ENCODE peak calls at places on chromosomes 11 and 22, in seven cellular contexts. T, O, N, M, U, I and J are unnamed samples.

GRCh38 chr11:109109916-109110315 is 312.1 kb upstream of the C11orf87 start:
- DNase-seq in T (no peak), O (no peak), N (no peak), M (no peak), I (no peak), U (no peak), J (no peak)

GRCh38 chr11:41379084-41379483 is 80.4 kb downstream of the LRRC4C start:
- DNase-seq in M (no peak), O (no peak), U (no peak), I (no peak), N (no peak), T (no peak), J (no peak)

GRCh38 chr11:128448981-128449713 is 138.2 kb downstream of the ETS1 start:
- DNase-seq in N (no peak), O (no peak), U (no peak), M (no peak), T (no peak), I (no peak), J (no peak)

GRCh38 chr11:111370902-111371578 is 8.0 kb downstream of the POU2AF1 start:
- DNase-seq in O (no peak), M (no peak), T (no peak), N (no peak), I (no peak), U (no peak), J (no peak)

GRCh38 chr22:21100149-21101032 is 54.6 kb downstream of the LRRC74B start:
- DNase-seq in N (no peak), O (no peak), M (no peak), U (no peak), T (no peak), I (peak; percentile 8), J (no peak)

GRCh38 chr11:94546886-94547285 is 3.2 kb downstream of the FUT4 start:
- DNase-seq in I (no peak), T (no peak), U (no peak), M (no peak), O (no peak), N (peak; percentile 73), J (no peak)

GRCh38 chr22:24333301-24333700 is 62.7 kb downstream of the SPECC1L start:
- DNase-seq in O (no peak), T (no peak), N (no peak), U (no peak), I (no peak), M (no peak), J (no peak)

GRCh38 chr22:35380537-35381423 is at the start of gene HMOX1:
- DNase-seq in I (peak; percentile 97), T (peak; percentile 82), U (no peak), N (peak; percentile 94), M (no peak), O (peak; percentile 83), J (peak; percentile 97)

GRCh38 chr22:47388778-47389177 is 626.3 kb downstream of the TBC1D22A start:
- DNase-seq in U (no peak), M (no peak), O (no peak), N (no peak), I (no peak), T (no peak), J (peak; percentile 41)

GRCh38 chr11:102983491-102983890 is 28.0 kb upstream of the MMP13 start:
- DNase-seq in I (no peak), T (no peak), M (no peak), N (no peak), O (no peak), U (no peak), J (no peak)

GRCh38 chr22:40019100-40019499 is 24.3 kb downstream of the FAM83F start:
- DNase-seq in I (no peak), O (no peak), U (no peak), T (no peak), M (no peak), N (no peak), J (no peak)

GRCh38 chr22:37303821-37304274 is 21.5 kb downstream of the CYTH4 start:
- DNase-seq in U (peak; percentile 75), T (no peak), O (no peak), M (peak; percentile 43), N (no peak), I (no peak), J (no peak)

GRCh38 chr22:45163074-45163416 is 680 bp upstream of the NUP50 start:
- DNase-seq in M (peak; percentile 20), I (no peak), O (no peak), U (no peak), N (peak; percentile 26), T (no peak), J (no peak)

GRCh38 chr11:103202048-103202651 is 92.9 kb downstream of the DYNC2H1 start:
- DNase-seq in M (peak; percentile 6), O (no peak), N (no peak), T (no peak), I (no peak), U (no peak), J (no peak)

GRCh38 chr11:5380740-5381342 is 2.8 kb upstream of the OR51M1 start:
- DNase-seq in T (peak; percentile 70), I (no peak), O (peak; percentile 9), N (peak; percentile 27), U (peak; percentile 45), M (peak; percentile 54), J (no peak)

DNA sequence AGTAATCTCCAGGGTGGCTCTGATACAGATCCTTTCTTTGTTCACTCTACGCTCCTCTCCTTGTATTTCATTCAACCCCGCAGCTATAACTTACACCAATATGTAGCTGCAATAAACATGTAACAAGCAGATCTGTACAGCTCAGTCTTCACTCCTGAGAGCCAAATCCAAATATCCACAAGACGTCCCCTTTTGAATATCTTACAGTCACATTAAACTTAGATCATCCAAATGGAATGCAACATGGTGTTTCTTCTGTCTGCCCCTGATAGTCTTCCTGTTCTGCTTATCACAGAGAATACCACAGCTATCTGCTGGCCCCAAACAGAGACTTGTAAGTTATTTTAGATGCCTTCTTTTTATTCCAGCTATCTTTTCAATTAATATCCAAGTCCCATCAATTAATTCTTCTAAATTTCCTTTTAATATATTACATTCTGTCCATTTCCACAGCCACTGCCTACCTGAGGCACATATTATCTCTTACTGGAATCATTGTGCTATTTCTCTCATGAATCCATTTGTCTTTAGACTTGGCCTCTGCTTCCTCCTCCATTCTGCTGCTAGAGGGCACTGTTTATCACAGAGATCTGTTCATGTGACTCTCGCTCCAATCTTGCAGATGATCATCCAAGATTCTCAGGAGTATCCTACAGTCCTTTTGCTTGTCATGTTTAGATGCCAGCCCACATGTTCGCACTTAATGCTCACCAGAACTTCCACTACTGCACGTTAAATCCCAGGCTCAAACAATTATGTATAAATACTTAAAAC is 908.6 kb downstream of the NTM start:
- DNase-seq in U (no peak), M (no peak), I (no peak), N (no peak), T (no peak), O (no peak), J (no peak)
- TF ChIP-seq CTCF in U (peak; percentile 62), M (no peak), I (peak; percentile 12), N (no peak), T (peak; percentile 61), O (no peak), J (peak; percentile 36)

GRCh38 chr11:57732661-57733060 is 8.6 kb upstream of the SELENOH start:
- DNase-seq in T (no peak), I (no peak), M (no peak), O (no peak), U (no peak), N (no peak), J (no peak)

GRCh38 chr11:57729479-57729878 is 11.8 kb upstream of the SELENOH start:
- DNase-seq in U (no peak), M (no peak), N (no peak), I (no peak), T (no peak), O (no peak), J (no peak)

GRCh38 chr11:57727185-57727584 is 14.1 kb upstream of the SELENOH start:
- DNase-seq in M (no peak), T (no peak), N (no peak), I (no peak), U (no peak), O (no peak), J (no peak)

DNA sequence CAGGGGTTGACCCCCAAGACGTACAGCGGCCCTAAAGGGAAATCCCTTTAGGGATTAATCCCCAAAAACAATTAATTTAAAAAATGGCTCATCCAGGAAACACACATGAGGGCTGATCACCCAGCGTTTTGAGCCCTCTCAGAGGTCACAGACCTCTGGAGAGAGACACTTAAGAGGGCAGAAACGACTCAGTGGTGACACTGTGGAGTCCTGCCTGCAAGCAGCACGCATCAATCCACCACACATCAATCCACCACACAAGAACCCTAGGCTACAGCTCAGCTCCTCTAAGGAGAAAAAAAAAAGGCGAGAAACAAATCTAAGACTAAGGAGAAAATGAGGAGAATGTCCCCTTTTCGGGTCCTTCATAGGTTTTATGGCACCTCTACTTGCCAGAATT is 12.5 kb upstream of the SELENOH start:
- DNase-seq in I (no peak), U (no peak), T (no peak), N (no peak), O (no peak), M (no peak), J (no peak)
- H3K27ac ChIP-seq in I (no peak overlapping the region), U (no peak overlapping the region), T (no peak overlapping the region), N (no peak overlapping the region), O (no peak overlapping the region), M (peak overlapping the region; percentile 1), J (no peak overlapping the region)

DNA sequence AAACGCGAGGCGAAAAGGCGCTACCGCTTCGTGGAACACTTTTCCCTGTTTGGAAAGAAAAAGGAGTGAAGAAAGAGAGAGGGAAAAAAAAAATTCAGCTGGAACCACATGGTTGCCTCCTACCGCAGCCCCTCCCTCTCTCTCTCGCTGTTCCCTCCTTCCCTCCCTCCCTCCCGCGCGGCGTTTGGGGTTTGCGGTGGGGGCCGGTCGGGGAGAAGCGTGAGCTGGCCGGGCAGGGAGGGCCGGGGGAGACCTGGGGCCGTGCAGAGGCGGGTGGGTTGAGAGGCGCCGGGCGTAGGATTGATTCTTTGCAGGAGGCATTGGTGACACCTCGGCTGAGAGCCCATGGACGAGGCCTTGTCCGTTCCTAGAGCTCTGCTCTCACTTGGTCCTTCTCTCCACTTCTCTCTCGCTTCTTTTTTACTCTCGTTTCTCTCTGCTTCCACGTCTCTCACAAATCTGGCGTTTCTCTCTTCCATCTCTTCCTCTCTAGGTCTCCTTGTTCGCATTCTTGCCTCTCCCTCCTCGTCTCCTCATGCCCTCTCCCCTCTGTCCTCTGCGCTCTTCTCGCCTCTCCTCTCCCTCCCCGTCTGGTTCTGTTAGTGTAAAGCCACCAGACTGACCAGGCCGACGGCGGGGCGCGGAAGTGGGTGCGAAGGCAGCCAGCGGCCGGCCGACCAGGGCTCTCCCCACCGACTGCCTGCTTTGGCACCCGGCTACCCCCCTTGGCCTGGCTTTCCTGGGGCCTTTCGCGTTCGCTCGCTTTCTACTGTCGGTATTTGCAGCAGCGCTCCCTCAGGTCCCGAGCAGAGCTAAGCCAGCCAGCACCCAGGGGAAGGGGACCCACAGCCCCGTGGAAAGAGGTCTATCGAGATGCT is at the start of gene CLMP:
- DNase-seq in N (peak; percentile 53), U (no peak), I (no peak), O (no peak), T (peak; percentile 83), M (no peak), J (no peak)
- TF ChIP-seq POLR2AphosphoS5 in N (peak; percentile 14), U (no peak), I (no peak), O (no peak), T (peak; percentile 28), M (no peak), J (no peak)

DNA sequence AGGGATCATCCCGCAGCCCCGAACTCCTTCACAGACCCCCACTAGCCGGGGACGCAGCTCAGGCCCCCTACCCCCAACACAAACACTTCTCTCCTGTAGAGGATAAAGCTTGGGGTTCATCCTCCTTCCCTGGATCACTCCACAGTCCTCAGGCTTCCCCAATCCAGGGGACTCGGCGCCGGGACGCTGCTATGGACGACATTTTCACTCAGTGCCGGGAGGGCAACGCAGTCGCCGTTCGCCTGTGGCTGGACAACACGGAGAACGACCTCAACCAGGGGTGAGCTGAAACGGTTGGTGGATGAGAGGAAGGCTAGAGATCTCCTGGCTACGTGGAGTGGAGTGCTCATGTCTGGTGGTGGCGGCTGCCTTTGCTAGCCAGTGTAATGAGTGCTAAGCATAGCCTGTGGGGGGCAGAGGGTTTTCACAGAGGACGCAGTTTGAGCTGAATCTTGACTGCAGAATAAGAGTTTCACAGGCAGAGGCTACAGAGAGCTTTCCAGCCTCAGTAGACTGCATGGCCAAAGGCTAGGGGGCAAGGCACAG is 580 bp downstream of the ILK start:
- DNase-seq in I (no peak), U (no peak), N (peak; percentile 57), O (peak; percentile 35), M (peak; percentile 29), T (no peak), J (peak; percentile 89)
- TF ChIP-seq CTCF in I (no peak), U (no peak), N (no peak), O (no peak), M (peak; percentile 69), T (peak; percentile 5), J (no peak)